ENCODE peak calls at places on chromosomes 7 and 10, in nine cellular contexts. D is stimulated activated CD4-positive, alpha-beta T cell treated with anti-CD3 and anti-CD28 coated beads, Interleukin-4, amount 100 ng/mL, for 4 hours; S is uterus; T is stomach; A is SW 1271; F is IMR-90; M is RPMI7951; L is activated naive CD8-positive, alpha-beta T cell treated with anti-CD3 and anti-CD28 coated beads, Interleukin-2, amount 50 U/mL, for 24 hours; J is NCI-H2081 treated with DMSO at 0.1 percent for 48 hours. C is an unnamed sample.
A peak's percentile ranks its signal among the peaks of the same experiment; 100 is the strongest.

GRCh38 chr7:134028853-134029252 is 98.3 kb upstream of the LRGUK start:
- DNase-seq in J (no peak), F (no peak), T (no peak), D (no peak), S (no peak), A (no peak), M (no peak), L (no peak), C (no peak)

GRCh38 chr7:148222716-148223115 is 367.9 kb upstream of the C7orf33 start:
- DNase-seq in A (no peak), T (no peak), M (no peak), F (no peak), S (no peak), D (no peak), L (no peak), J (no peak), C (no peak)

GRCh38 chr7:94061316-94061715 is 57.2 kb upstream of the BET1 start:
- DNase-seq in T (no peak), M (peak; percentile 59), J (no peak), A (no peak), F (no peak), S (no peak), D (no peak), L (no peak), C (no peak)

GRCh38 chr7:31122649-31123058 is 70.5 kb downstream of the ADCYAP1R1 start:
- DNase-seq in D (no peak), L (peak; percentile 35), M (peak; percentile 85), F (peak; percentile 90), A (no peak), T (peak; percentile 67), J (no peak), S (peak; percentile 65), C (peak; percentile 45)

GRCh38 chr7:37448057-37448636 is 517 bp downstream of the ELMO1 start:
- DNase-seq in J (no peak), M (no peak), T (no peak), D (peak; percentile 53), S (no peak), F (no peak), L (peak; percentile 41), A (no peak), C (no peak)

GRCh38 chr7:157928171-157928794 is 591.5 kb downstream of the DNAJB6 start:
- DNase-seq in J (no peak), D (no peak), T (no peak), A (no peak), L (no peak), S (no peak), M (no peak), F (no peak), C (no peak)

GRCh38 chr7:149772821-149773425 is 465 bp downstream of the ZNF467 start:
- DNase-seq in T (peak; percentile 44), L (no peak), J (no peak), D (peak; percentile 9), M (no peak), A (no peak), F (no peak), S (no peak), C (peak; percentile 48)

GRCh38 chr7:1669486-1669951 is 558 bp upstream of the ELFN1 start:
- DNase-seq in L (no peak), F (no peak), D (no peak), S (peak; percentile 6), A (no peak), T (no peak), M (no peak), J (no peak), C (peak; percentile 28)

GRCh38 chr10:109427421-109427820 is 495.9 kb downstream of the XPNPEP1 start:
- DNase-seq in S (no peak), F (peak; percentile 51), A (no peak), T (no peak), L (no peak), D (no peak), M (no peak), J (no peak), C (no peak)

GRCh38 chr10:13789448-13789829 is 202.7 kb downstream of the PRPF18 start:
- DNase-seq in F (no peak), S (no peak), D (no peak), A (no peak), J (no peak), M (no peak), T (no peak), L (no peak), C (no peak)

GRCh38 chr10:7033031-7033430 is 377.8 kb downstream of the SFMBT2 start:
- DNase-seq in D (no peak), A (no peak), S (no peak), M (no peak), F (no peak), J (no peak), T (no peak), L (no peak), C (no peak)

GRCh38 chr10:61779950-61780659 is 117.4 kb downstream of the CABCOCO1 start:
- DNase-seq in M (peak; percentile 71), A (no peak), S (peak; percentile 48), D (no peak), J (no peak), F (peak; percentile 74), T (no peak), L (peak; percentile 25), C (no peak)

GRCh38 chr10:69337312-69338132 is 59.2 kb downstream of the HK1 start:
- DNase-seq in J (peak; percentile 27), D (no peak), L (no peak), T (no peak), M (peak; percentile 90), F (peak; percentile 86), A (no peak), S (no peak), C (no peak)

GRCh38 chr10:78852856-78853255 is 215.9 kb upstream of the ZMIZ1 start:
- DNase-seq in F (peak; percentile 4), J (no peak), T (peak; percentile 39), S (no peak), A (no peak), D (no peak), M (peak; percentile 13), L (peak; percentile 8), C (no peak)

GRCh38 chr7:129574487-129574886 is 37.0 kb upstream of the NRF1 start:
- DNase-seq in J (no peak), D (no peak), S (no peak), L (no peak), F (peak; percentile 88), T (no peak), M (peak; percentile 92), A (no peak), C (no peak)

GRCh38 chr10:28875535-28876208 is 198.4 kb downstream of the BAMBI start:
- DNase-seq in F (peak; percentile 73), A (no peak), T (no peak), L (no peak), M (no peak), D (no peak), J (no peak), S (no peak), C (no peak)

GRCh38 chr7:103380395-103381191 is 33.1 kb downstream of the PSMC2 start:
- DNase-seq in L (no peak), J (no peak), D (no peak), S (no peak), A (no peak), T (no peak), F (peak; percentile 44), M (no peak), C (no peak)

GRCh38 chr10:129459762-129460539 is 7.1 kb upstream of the MGMT start:
- DNase-seq in D (no peak), A (no peak), L (no peak), M (no peak), F (no peak), T (no peak), S (no peak), J (no peak), C (no peak)

GRCh38 chr10:26579256-26580063 is 118.0 kb upstream of the PDSS1 start:
- DNase-seq in S (no peak), L (no peak), T (no peak), F (no peak), D (no peak), M (no peak), A (no peak), J (no peak), C (no peak)

GRCh38 chr10:80168111-80168511 is 35.6 kb downstream of the PLAC9 start:
- DNase-seq in S (no peak), A (no peak), T (no peak), F (no peak), M (no peak), J (no peak), D (no peak), L (no peak), C (no peak)

GRCh38 chr7:141356096-141356495 is 195.1 kb upstream of the AGK start:
- DNase-seq in S (no peak), L (no peak), D (no peak), T (no peak), J (no peak), F (no peak), M (peak; percentile 71), A (no peak), C (no peak)

GRCh38 chr7:24828871-24829661 is 71.8 kb upstream of the GSDME start:
- DNase-seq in F (no peak), A (no peak), S (no peak), J (peak; percentile 75), M (peak; percentile 53), T (no peak), D (no peak), L (no peak), C (no peak)

GRCh38 chr7:74051629-74052410 is 23.8 kb downstream of the ELN start:
- DNase-seq in J (no peak), D (no peak), A (no peak), L (peak; percentile 19), S (no peak), M (peak; percentile 61), F (no peak), T (peak; percentile 64), C (no peak)

GRCh38 chr10:113080061-113080460 is 130.0 kb downstream of the TCF7L2 start:
- DNase-seq in S (no peak), T (no peak), J (no peak), D (no peak), A (no peak), M (no peak), F (no peak), L (no peak), C (no peak)

GRCh38 chr10:72083234-72084093 is 4.9 kb downstream of the SPOCK2 start:
- DNase-seq in T (no peak), L (peak; percentile 47), F (no peak), J (no peak), A (no peak), M (no peak), S (no peak), D (peak; percentile 38), C (no peak)

GRCh38 chr10:64497306-64497705 is 976.1 kb downstream of the REEP3 start:
- DNase-seq in J (no peak), T (no peak), S (no peak), D (no peak), M (no peak), A (no peak), F (no peak), L (no peak), C (no peak)

GRCh38 chr10:5606321-5606720 is 60.1 kb downstream of the ASB13 start:
- DNase-seq in F (no peak), D (no peak), S (no peak), J (no peak), L (no peak), A (no peak), M (no peak), T (no peak), C (no peak)

GRCh38 chr10:96995851-96996250 is 163.8 kb downstream of the LCOR start:
- DNase-seq in J (no peak), S (no peak), F (peak; percentile 20), A (no peak), D (no peak), M (peak; percentile 69), L (no peak), T (no peak), C (no peak)

GRCh38 chr10:119443970-119444660 is 98.4 kb downstream of the RGS10 start:
- DNase-seq in M (no peak), D (no peak), J (no peak), L (no peak), S (no peak), T (no peak), F (no peak), A (no peak), C (no peak)

GRCh38 chr10:46022978-46023702 is 7.3 kb downstream of the NCOA4 start:
- DNase-seq in T (peak; percentile 91), A (peak; percentile 51), M (peak; percentile 91), F (peak; percentile 93), J (no peak), L (peak; percentile 87), S (peak; percentile 80), D (peak; percentile 70), C (peak; percentile 82)

GRCh38 chr7:27201231-27202017 is 1.5 kb upstream of the HOXA13 start:
- DNase-seq in J (no peak), D (no peak), F (no peak), L (no peak), S (no peak), M (peak; percentile 16), A (no peak), T (no peak), C (peak; percentile 26)

C was measured in activated CD4-positive, CD25-positive, alpha-beta regulatory T cell treated with anti-CD3 and anti-CD28 coated beads, Interleukin-2, amount 50 U/mL, for 72 hours.